ENCODE peak calls at places on chromosomes 2 and 18, in seven cellular contexts. P is IMR-90, V is breast epithelium, N is spleen, R is body of pancreas, Z is HCT116, Y is heart left ventricle. C is an unnamed sample.

GRCh38 chr2:11866358-11867335 is 120.2 kb downstream of the LPIN1 start:
- DNase-seq in P (no peak), N (peak), V (no peak), R (no peak), Z (no peak), Y (no peak), C (no peak)

GRCh38 chr18:11998182-11998581 is 16.9 kb downstream of the IMPA2 start:
- DNase-seq in Z (no peak), V (no peak), P (no peak), N (peak), Y (peak), R (peak), C (no peak)

GRCh38 chr2:35168351-35168750 is 1187.2 kb upstream of the CRIM1 start:
- DNase-seq in N (no peak), V (no peak), Y (no peak), P (no peak), R (no peak), Z (no peak), C (no peak)

GRCh38 chr2:23691576-23691975 is 235.3 kb downstream of the ATAD2B start:
- DNase-seq in V (no peak), Z (no peak), R (no peak), N (peak), Y (peak), P (no peak), C (no peak)

GRCh38 chr2:56118474-56118873 is 65.3 kb upstream of the CCDC85A start:
- DNase-seq in Y (no peak), R (no peak), N (no peak), V (no peak), P (no peak), Z (no peak), C (no peak)

GRCh38 chr2:205954707-205955106 is 131.3 kb downstream of the INO80D start:
- DNase-seq in N (no peak), V (no peak), P (no peak), Z (no peak), R (no peak), Y (no peak), C (no peak)

GRCh38 chr2:161913865-161914264 is 160.2 kb downstream of the DPP4 start:
- DNase-seq in P (peak), R (no peak), Z (peak), V (no peak), Y (no peak), N (no peak), C (no peak)

GRCh38 chr18:59631583-59632181 is 65.5 kb downstream of the CCBE1 start:
- DNase-seq in V (no peak), R (no peak), N (no peak), Z (peak), P (peak), Y (no peak), C (no peak)

GRCh38 chr2:239544846-239545465 is 144.1 kb upstream of the HDAC4 start:
- DNase-seq in Y (no peak), V (no peak), Z (no peak), N (peak), R (no peak), P (no peak), C (no peak)

GRCh38 chr18:75691483-75691882 is 264.0 kb upstream of the SMIM21 start:
- DNase-seq in Y (no peak), V (no peak), Z (no peak), R (no peak), N (no peak), P (no peak), C (no peak)

GRCh38 chr2:111659361-111660281 is 224.4 kb downstream of the ANAPC1 start:
- DNase-seq in R (peak), P (peak), V (peak), Z (peak), Y (no peak), N (no peak), C (peak)

GRCh38 chr2:235594041-235594440 is 100.2 kb downstream of the AGAP1 start:
- DNase-seq in P (peak), R (peak), N (no peak), Y (no peak), Z (peak), V (no peak), C (peak)

GRCh38 chr2:11286323-11286722 is 58.1 kb downstream of the ROCK2 start:
- DNase-seq in N (no peak), P (no peak), Y (no peak), R (no peak), V (no peak), Z (no peak), C (no peak)

GRCh38 chr18:55328301-55328700 is 259.7 kb downstream of the TCF4 start:
- DNase-seq in V (no peak), R (no peak), Z (no peak), Y (no peak), N (no peak), P (peak), C (no peak)

GRCh38 chr18:75226301-75226955 is 15.8 kb downstream of the TSHZ1 start:
- DNase-seq in N (peak), R (no peak), V (no peak), Y (no peak), Z (no peak), P (peak), C (no peak)

GRCh38 chr2:53018830-53019425 is 748.7 kb upstream of the CHAC2 start:
- DNase-seq in P (peak), N (no peak), Z (no peak), R (no peak), V (no peak), Y (no peak), C (no peak)

GRCh38 chr2:133271105-133271504 is 297.2 kb downstream of the NCKAP5 start:
- DNase-seq in N (no peak), Y (no peak), R (no peak), P (peak), Z (no peak), V (no peak), C (no peak)

GRCh38 chr18:3251249-3251962 is 3.8 kb downstream of the MYL12A start:
- DNase-seq in Z (no peak), R (no peak), N (no peak), Y (no peak), P (no peak), V (no peak), C (no peak)

GRCh38 chr2:3042601-3043585 is 334.7 kb downstream of the EIPR1 start:
- DNase-seq in Y (no peak), V (no peak), Z (no peak), P (no peak), N (no peak), R (peak), C (no peak)

GRCh38 chr2:164000171-164000570 is 264.4 kb upstream of the FIGN start:
- DNase-seq in N (no peak), Z (no peak), R (no peak), V (no peak), Y (no peak), P (no peak), C (no peak)

GRCh38 chr2:95359035-95359434 is 43.5 kb upstream of the FAHD2A start:
- DNase-seq in N (no peak), R (no peak), Y (no peak), Z (no peak), V (no peak), P (peak), C (no peak)

GRCh38 chr18:49723648-49724180 is 89.6 kb downstream of the ACAA2 start:
- DNase-seq in Z (peak), R (no peak), N (no peak), V (no peak), Y (no peak), P (peak), C (no peak)

GRCh38 chr18:49111191-49111988 is 160.6 kb upstream of the SMAD7 start:
- DNase-seq in P (no peak), N (no peak), Y (no peak), Z (no peak), V (no peak), R (no peak), C (no peak)

GRCh38 chr18:8329186-8329771 is 280.0 kb upstream of the RAB12 start:
- DNase-seq in Y (no peak), N (no peak), R (no peak), Z (no peak), V (no peak), P (peak), C (no peak)

GRCh38 chr2:29990112-29990511 is 68.7 kb upstream of the ALK start:
- DNase-seq in N (no peak), Z (no peak), Y (no peak), R (no peak), V (no peak), P (no peak), C (no peak)

GRCh38 chr2:196160101-196160500 is 11.3 kb downstream of the STK17B start:
- DNase-seq in N (no peak), P (peak), R (peak), Y (no peak), V (peak), Z (peak), C (peak)

GRCh38 chr2:189421644-189422043 is 19.6 kb upstream of the WDR75 start:
- DNase-seq in Z (no peak), R (no peak), N (no peak), V (no peak), P (peak), Y (no peak), C (no peak)

GRCh38 chr2:182718459-182718858 is 2.4 kb downstream of the DNAJC10 start:
- DNase-seq in N (no peak), V (no peak), R (no peak), P (no peak), Z (no peak), Y (no peak), C (no peak)

GRCh38 chr2:19059076-19059475 is 299.3 kb downstream of the OSR1 start:
- DNase-seq in Y (no peak), N (no peak), Z (no peak), R (no peak), P (no peak), V (peak), C (peak)

GRCh38 chr2:240651185-240651584 is 25.9 kb downstream of the GPR35 start:
- DNase-seq in V (peak), N (no peak), Z (no peak), R (no peak), Y (no peak), P (no peak), C (no peak)

GRCh38 chr2:235542728-235543125 is 48.9 kb downstream of the AGAP1 start:
- DNase-seq in N (peak), Z (no peak), V (no peak), Y (no peak), R (no peak), P (no peak), C (peak)

GRCh38 chr2:124328397-124328796 is 303.3 kb downstream of the CNTNAP5 start:
- DNase-seq in R (no peak), Z (no peak), P (no peak), V (no peak), Y (no peak), N (no peak), C (no peak)

GRCh38 chr2:216911886-216912285 is 52.0 kb upstream of the TNP1 start:
- DNase-seq in Y (no peak), R (no peak), N (no peak), Z (no peak), V (no peak), P (peak), C (no peak)

GRCh38 chr2:197170137-197170682 is 140.4 kb downstream of the ANKRD44 start:
- DNase-seq in P (peak), N (no peak), V (no peak), Z (no peak), R (no peak), Y (no peak), C (no peak)

DNA sequence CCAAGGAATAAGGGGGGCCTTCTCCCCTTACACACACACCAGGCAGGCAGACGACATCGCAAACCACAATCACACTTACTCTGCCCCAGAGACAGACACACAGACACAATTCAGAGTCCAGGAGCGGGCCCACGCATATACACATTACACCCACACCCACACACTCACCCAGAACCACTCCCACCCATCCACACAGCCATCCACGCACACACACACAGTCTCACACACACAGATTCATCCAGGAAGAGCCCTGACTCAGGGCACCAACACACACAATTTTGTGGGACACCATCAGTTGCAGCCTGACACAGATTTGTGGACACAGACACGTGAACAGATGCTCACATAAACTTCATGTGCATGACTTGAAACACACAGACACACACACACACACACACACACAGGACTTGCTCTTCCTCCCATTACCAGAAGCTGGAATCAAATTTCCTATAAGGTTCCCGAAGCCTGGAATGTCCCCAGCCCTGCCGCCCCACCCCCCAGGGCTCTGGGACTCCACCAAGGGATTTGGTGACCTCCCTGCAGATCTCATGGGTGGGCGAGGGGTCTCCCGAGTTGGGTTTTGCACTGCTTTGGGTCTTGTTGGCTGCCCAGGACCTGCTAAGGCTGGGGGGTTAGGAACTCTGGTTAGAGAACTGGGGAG is 23.5 kb downstream of the TNS1 start:
- DNase-seq in R (no peak), N (peak), V (no peak), P (peak), Y (peak), Z (no peak), C (no peak)
- H3K27ac ChIP-seq in R (peak), N (peak), V (peak), P (peak), Y (peak), Z (no peak), C (peak)

GRCh38 chr2:200713704-200714064 is 98.0 kb upstream of the BZW1 start:
- DNase-seq in P (no peak), R (no peak), V (no peak), Y (no peak), N (no peak), Z (no peak), C (no peak)

GRCh38 chr2:200708951-200709350 is 102.8 kb upstream of the BZW1 start:
- DNase-seq in Y (no peak), Z (no peak), P (no peak), N (no peak), R (no peak), V (no peak), C (no peak)

DNA sequence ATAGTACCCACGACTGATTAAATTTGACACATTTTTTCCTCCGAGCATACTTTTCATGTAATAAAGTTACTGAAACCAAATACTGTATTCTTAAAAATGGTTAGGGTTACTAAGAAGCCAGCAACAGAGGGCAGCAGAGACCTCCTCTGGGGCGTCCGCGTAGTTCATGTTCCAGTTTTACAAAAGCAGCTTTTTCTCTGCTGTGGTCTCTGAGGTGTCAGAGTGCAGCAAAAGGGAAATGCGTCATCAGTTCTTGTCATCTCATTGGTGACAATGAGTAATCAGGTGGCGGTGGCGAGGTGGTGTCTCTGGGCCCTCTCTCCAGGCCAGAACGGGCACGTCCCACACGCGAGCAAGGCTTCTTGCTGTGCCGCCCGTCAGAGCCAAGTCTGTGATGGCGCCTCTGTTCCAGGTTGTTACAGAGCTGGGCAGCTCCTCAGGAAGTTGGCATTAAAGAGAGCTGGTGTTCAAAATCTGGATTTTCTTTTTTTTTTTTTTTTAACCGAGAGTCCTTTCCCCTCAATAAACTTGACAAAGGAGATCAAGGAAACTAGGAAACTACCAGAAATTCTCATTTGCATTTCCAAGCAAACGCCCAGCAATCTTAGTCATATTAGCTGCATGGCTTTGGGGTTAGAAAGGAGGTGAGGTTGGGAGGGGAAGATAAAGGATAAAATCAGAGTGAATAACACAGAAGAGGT is 98.6 kb upstream of the BZW1 start:
- DNase-seq in Z (peak), P (peak), N (peak), R (peak), Y (peak), V (peak), C (peak)
- TF ChIP-seq POLR2A in Z (peak), P (peak), N (peak), R (peak), Y (peak), V (no peak), C (peak)

DNA sequence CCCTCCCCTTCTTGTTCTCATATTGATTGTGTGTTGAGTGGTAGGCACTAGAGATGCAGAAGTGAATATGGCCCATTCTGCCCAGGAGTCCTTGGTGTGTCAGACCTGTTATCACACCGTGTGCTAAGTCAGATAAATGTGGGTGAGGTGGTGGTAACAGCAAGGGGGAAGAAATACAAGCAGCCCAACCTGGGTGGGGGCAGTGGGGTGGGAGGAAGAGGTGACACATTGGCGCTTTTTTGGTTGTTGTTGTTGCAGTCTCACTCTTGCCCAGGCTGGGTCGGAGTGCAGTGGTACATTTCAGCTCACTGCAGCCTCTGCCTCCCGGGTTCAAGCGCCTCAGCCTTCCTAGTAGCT is 12.8 kb downstream of the B3GNT2 start:
- DNase-seq in V (no peak), N (no peak), R (no peak), Z (no peak), P (no peak), Y (no peak), C (no peak)
- H3K27ac ChIP-seq in V (peak), N (no peak), R (peak), Z (no peak), P (no peak), Y (no peak), C (no peak)

GRCh38 chr2:230941202-230942180 is 16.4 kb upstream of the GPR55 start:
- DNase-seq in V (peak), Z (no peak), Y (peak), P (no peak), N (no peak), R (no peak), C (no peak)

GRCh38 chr2:230944804-230945372 is 19.8 kb upstream of the GPR55 start:
- DNase-seq in Y (peak), N (no peak), P (no peak), R (no peak), Z (no peak), V (no peak), C (no peak)

GRCh38 chr2:230942371-230942770 is 17.3 kb upstream of the GPR55 start:
- DNase-seq in V (peak), Z (no peak), P (no peak), Y (peak), N (no peak), R (no peak), C (no peak)

GRCh38 chr2:230944123-230944653 is 19.1 kb upstream of the GPR55 start:
- DNase-seq in R (no peak), Y (peak), P (no peak), Z (no peak), N (no peak), V (no peak), C (no peak)

GRCh38 chr2:230942920-230943896 is 18.2 kb upstream of the GPR55 start:
- DNase-seq in P (no peak), Y (peak), Z (no peak), R (peak), V (peak), N (no peak), C (no peak)
- TF ChIP-seq POLR2A in P (no peak), Y (no peak), Z (no peak), R (no peak), V (no peak), N (no peak), C (no peak)

GRCh38 chr2:238139141-238139840 is 823 bp downstream of the KLHL30 start:
- DNase-seq in V (no peak), R (no peak), N (no peak), Z (no peak), Y (no peak), P (no peak), C (no peak)

GRCh38 chr2:238138331-238139102 is at the start of gene KLHL30:
- DNase-seq in R (no peak), Z (no peak), V (no peak), N (no peak), Y (no peak), P (no peak), C (no peak)

GRCh38 chr2:238136820-238137537 is 1.5 kb upstream of the KLHL30 start:
- DNase-seq in N (no peak), V (no peak), Y (peak), Z (no peak), R (peak), P (peak), C (no peak)

GRCh38 chr2:238139841-238140439 is 1.5 kb downstream of the KLHL30 start:
- DNase-seq in R (no peak), Z (no peak), V (no peak), N (no peak), Y (no peak), P (no peak), C (no peak)

GRCh38 chr2:238137885-238138284 is 583 bp upstream of the KLHL30 start:
- DNase-seq in P (no peak), Z (no peak), R (no peak), V (no peak), N (no peak), Y (no peak), C (no peak)
- H3K27ac ChIP-seq in P (no peak), Z (peak), R (no peak), V (peak), N (no peak), Y (peak), C (no peak)

DNA sequence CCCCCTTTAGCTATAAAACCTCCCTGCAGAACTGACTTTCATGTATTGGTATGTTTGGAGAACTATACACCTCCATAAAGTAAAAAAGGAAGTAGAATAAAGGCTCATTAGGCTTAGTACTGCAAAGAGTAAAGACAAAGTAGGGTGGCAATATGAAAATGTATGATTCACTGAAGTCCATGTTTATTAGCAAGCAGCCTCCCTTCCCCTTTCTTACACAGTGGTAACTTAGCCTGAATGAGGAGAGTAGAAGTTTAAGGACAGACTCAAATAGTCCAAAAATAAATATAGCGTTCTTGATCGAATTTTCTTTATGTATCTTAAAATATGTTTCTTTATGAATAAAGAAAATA is 1.5 kb downstream of the ZNF804A start:
- DNase-seq in R (no peak), V (no peak), Y (no peak), P (peak), Z (no peak), N (no peak), C (no peak)
- TF ChIP-seq POLR2A in R (no peak), V (no peak), Y (no peak), P (no peak), Z (no peak), N (no peak), C (no peak)

DNA sequence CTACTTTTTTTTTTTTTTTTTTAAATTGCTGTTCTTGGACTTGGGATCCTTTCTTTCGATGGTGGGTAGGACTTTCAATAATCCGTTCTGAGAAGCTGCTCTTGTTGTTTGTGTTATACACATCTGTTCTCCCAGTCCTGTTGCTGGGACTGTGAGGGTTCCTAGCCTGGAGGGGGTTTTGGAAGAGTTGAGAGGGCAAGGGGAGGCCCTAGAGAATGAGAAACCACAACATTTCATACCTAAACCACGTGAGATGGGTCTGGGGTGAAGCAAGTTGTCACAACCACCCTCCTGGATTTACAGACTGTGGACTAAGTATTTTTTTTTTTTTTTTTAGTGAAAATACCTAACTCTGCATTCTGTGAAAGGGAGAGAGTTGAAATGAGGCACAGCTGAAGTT is 193.6 kb downstream of the PRKCE start:
- DNase-seq in V (no peak), N (no peak), Z (no peak), P (no peak), R (no peak), Y (no peak), C (no peak)
- H3K27ac ChIP-seq in V (no peak), N (no peak), Z (no peak), P (no peak), R (no peak), Y (no peak), C (no peak)

GRCh38 chr2:99489758-99490087 is at the start of gene REV1:
- DNase-seq in Z (no peak), V (no peak), R (no peak), P (no peak), N (no peak), Y (no peak), C (no peak)
- TF ChIP-seq POLR2A in Z (peak), V (no peak), R (peak), P (no peak), N (no peak), Y (peak), C (peak)